ENCODE peak calls at places on chromosomes 1 and 21, in five cellular contexts. Z is GM12891, G is heart left ventricle, V is IMR-90, A is testis. O is an unnamed sample.
A peak's percentile ranks its signal among the peaks of the same experiment; 100 is the strongest.

GRCh38 chr1:50208296-50208695 is 99.6 kb downstream of the ELAVL4 start:
- DNase-seq in Z (no peak), G (no peak), V (no peak), A (no peak), O (no peak)

GRCh38 chr1:223304931-223305330 is 59.0 kb downstream of the SUSD4 start:
- DNase-seq in Z (no peak), G (no peak), V (no peak), A (no peak), O (no peak)

GRCh38 chr1:222061711-222062359 is 319.9 kb upstream of the DUSP10 start:
- DNase-seq in Z (no peak), G (no peak), V (no peak), A (no peak), O (no peak)

GRCh38 chr1:151060241-151061011 is at the start of gene MLLT11:
- DNase-seq in Z (no peak), G (no peak), V (peak; percentile 69), A (peak; percentile 61), O (peak; percentile 56)

GRCh38 chr1:16727190-16728111 is 12.9 kb upstream of the RNU1-4 start:
- DNase-seq in Z (no peak), G (peak; percentile 75), V (peak; percentile 64), A (peak; percentile 51), O (peak; percentile 47)

GRCh38 chr1:109846148-109846547 is 64.5 kb upstream of the CSF1 start:
- DNase-seq in Z (no peak), G (no peak), V (no peak), A (no peak), O (no peak)

GRCh38 chr1:179929955-179930798 is 24.4 kb upstream of the CEP350 start:
- DNase-seq in Z (no peak), G (no peak), V (no peak), A (no peak), O (no peak)

GRCh38 chr1:36517415-36517814 is 34.7 kb upstream of the CSF3R start:
- DNase-seq in Z (no peak), G (no peak), V (no peak), A (no peak), O (peak; percentile 35)

GRCh38 chr1:214567481-214567980 is 16.1 kb upstream of the PTPN14 start:
- DNase-seq in Z (no peak), G (no peak), V (no peak), A (no peak), O (no peak)

GRCh38 chr21:38392722-38393121 is 105.6 kb downstream of the ERG start:
- DNase-seq in Z (no peak), G (no peak), V (no peak), A (no peak), O (no peak)

GRCh38 chr1:92484472-92485373 is 2.0 kb downstream of the GFI1 start:
- DNase-seq in Z (peak; percentile 52), G (peak; percentile 68), V (no peak), A (peak; percentile 20), O (peak; percentile 27)

GRCh38 chr1:85463666-85464496 is 1.1 kb downstream of the DDAH1 start:
- DNase-seq in Z (no peak), G (no peak), V (no peak), A (no peak), O (no peak)

GRCh38 chr1:231011360-231011759 is 28.7 kb downstream of the FAM89A start:
- DNase-seq in Z (no peak), G (no peak), V (no peak), A (no peak), O (no peak)

GRCh38 chr1:67339623-67340343 is 32.1 kb downstream of the IL12RB2 start:
- DNase-seq in Z (no peak), G (no peak), V (peak; percentile 77), A (no peak), O (no peak)

GRCh38 chr21:41477641-41478318 is 30.2 kb downstream of the TMPRSS2 start:
- DNase-seq in Z (no peak), G (no peak), V (no peak), A (peak; percentile 47), O (no peak)

GRCh38 chr1:211476200-211476849 is 15.6 kb downstream of the RD3 start:
- DNase-seq in Z (peak; percentile 58), G (no peak), V (peak; percentile 63), A (peak; percentile 85), O (peak; percentile 81)

GRCh38 chr1:207336559-207337467 is 15.3 kb downstream of the CD55 start:
- DNase-seq in Z (no peak), G (no peak), V (peak; percentile 90), A (no peak), O (no peak)

GRCh38 chr1:154895779-154896178 is 25.7 kb upstream of the KCNN3 start:
- DNase-seq in Z (no peak), G (no peak), V (no peak), A (no peak), O (no peak)

GRCh38 chr1:69088556-69088955 is 479.2 kb upstream of the LRRC7 start:
- DNase-seq in Z (no peak), G (no peak), V (no peak), A (no peak), O (no peak)

GRCh38 chr1:26529655-26530539 is at the start of gene RPS6KA1:
- DNase-seq in Z (peak; percentile 95), G (peak; percentile 81), V (peak; percentile 11), A (peak; percentile 77), O (no peak)

GRCh38 chr1:15684042-15684461 is at the start of gene PLEKHM2:
- DNase-seq in Z (peak; percentile 78), G (peak; percentile 80), V (peak; percentile 35), A (no peak), O (peak; percentile 68)

GRCh38 chr1:228392111-228392936 is 14.3 kb downstream of the TRIM11 start:
- DNase-seq in Z (no peak), G (peak; percentile 35), V (peak; percentile 30), A (no peak), O (no peak)

GRCh38 chr21:26754853-26755252 is 90.4 kb downstream of the ADAMTS1 start:
- DNase-seq in Z (no peak), G (no peak), V (no peak), A (no peak), O (no peak)

GRCh38 chr1:76330993-76331603 is 256.6 kb downstream of the ST6GALNAC3 start:
- DNase-seq in Z (peak; percentile 3), G (no peak), V (peak; percentile 77), A (peak; percentile 63), O (peak; percentile 68)

DNA sequence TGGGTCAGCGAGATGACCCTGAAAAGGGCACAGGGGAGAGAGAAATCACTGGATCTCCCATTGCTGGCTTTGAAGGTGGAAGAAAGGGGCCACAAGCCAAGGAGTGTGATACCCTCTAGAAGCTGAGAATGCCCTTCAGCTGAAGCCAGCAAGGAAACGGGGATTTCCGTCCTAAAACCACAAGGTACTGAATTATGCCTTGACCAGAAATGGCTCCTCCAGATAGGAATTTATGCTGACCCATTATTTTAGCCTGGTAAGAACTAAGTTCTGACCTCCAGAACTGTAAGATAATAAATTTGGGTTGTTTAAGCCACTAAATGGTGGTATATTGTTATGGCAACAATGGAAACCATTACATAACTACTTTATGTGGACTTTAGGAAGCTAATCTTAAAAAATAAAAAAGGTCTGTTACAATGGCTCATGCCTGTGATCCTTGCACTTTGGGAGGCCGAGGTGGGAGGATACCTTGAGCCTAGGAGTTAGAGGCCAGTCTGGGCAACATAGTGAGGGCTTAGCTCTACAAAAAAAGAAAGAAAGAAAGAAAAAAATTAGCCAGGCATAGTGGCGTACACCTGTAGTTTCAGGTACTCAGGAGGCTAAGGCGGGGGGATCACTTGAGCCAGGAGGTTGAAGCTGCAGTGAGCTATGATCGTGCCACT is 3.6 kb upstream of the H6PD start:
- DNase-seq in Z (no peak), G (no peak), V (peak; percentile 36), A (no peak), O (no peak)
- TF ChIP-seq POLR2A in Z (no peak), G (no peak), V (no peak), A (no peak), O (no peak)

GRCh38 chr1:2195785-2196184 is 1.2 kb upstream of the FAAP20 start:
- DNase-seq in Z (no peak), G (no peak), V (no peak), A (no peak), O (no peak)

GRCh38 chr1:2194898-2195673 is 514 bp upstream of the FAAP20 start:
- DNase-seq in Z (peak; percentile 94), G (peak; percentile 95), V (peak; percentile 77), A (peak; percentile 89), O (peak; percentile 89)

GRCh38 chr1:2192031-2192995 is 2.3 kb downstream of the FAAP20 start:
- DNase-seq in Z (no peak), G (no peak), V (peak; percentile 70), A (peak; percentile 64), O (no peak)

GRCh38 chr1:2193514-2194251 is 889 bp downstream of the FAAP20 start:
- DNase-seq in Z (no peak), G (no peak), V (no peak), A (no peak), O (no peak)

DNA sequence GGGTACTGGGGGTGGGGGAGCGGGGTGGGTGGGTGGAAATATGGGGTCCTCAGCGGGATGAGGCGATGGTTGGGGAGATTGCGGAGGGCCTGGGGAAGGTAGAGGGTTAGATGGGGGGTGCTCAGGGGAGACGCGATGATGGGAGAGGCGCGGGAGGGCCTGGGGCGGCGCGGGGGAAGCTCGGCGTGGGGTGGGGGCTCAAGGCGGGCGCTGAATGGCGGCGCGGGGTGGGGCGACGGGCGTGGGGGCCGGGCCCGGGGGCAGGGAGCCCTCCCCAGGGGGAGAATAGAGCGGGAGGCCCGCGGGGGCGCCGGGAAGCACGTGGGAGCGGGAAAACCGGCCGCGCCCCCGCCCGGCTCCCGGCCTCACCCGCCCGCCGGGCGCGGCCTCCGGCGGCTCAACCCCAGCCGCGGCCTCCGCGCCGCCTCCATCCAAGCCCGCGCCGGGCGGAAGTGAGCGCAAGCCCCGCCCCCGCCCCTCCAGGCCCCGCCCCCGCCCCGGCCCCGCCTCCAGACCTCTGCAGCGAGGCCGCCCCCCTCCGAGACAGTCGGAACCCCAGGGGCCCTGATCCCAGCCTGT is at the start of gene FAAP20:
- DNase-seq in Z (peak; percentile 85), G (no peak), V (peak; percentile 54), A (peak; percentile 65), O (peak; percentile 89)
- TF ChIP-seq POLR2A in Z (no peak), G (peak; percentile 11), V (peak; percentile 79), A (no peak), O (no peak)

GRCh38 chr1:175024773-175025172 is 1.5 kb upstream of the MRPS14 start:
- DNase-seq in Z (no peak), G (no peak), V (no peak), A (no peak), O (no peak)

GRCh38 chr1:175019524-175019923 is 3.7 kb downstream of the MRPS14 start:
- DNase-seq in Z (no peak), G (no peak), V (no peak), A (no peak), O (no peak)

GRCh38 chr1:175023043-175023921 is at the start of gene MRPS14:
- DNase-seq in Z (peak; percentile 64), G (peak; percentile 98), V (peak; percentile 99), A (peak; percentile 98), O (peak; percentile 99)
- TF ChIP-seq POLR2A in Z (peak; percentile 93), G (no peak), V (peak; percentile 76), A (peak; percentile 10), O (peak; percentile 91)

DNA sequence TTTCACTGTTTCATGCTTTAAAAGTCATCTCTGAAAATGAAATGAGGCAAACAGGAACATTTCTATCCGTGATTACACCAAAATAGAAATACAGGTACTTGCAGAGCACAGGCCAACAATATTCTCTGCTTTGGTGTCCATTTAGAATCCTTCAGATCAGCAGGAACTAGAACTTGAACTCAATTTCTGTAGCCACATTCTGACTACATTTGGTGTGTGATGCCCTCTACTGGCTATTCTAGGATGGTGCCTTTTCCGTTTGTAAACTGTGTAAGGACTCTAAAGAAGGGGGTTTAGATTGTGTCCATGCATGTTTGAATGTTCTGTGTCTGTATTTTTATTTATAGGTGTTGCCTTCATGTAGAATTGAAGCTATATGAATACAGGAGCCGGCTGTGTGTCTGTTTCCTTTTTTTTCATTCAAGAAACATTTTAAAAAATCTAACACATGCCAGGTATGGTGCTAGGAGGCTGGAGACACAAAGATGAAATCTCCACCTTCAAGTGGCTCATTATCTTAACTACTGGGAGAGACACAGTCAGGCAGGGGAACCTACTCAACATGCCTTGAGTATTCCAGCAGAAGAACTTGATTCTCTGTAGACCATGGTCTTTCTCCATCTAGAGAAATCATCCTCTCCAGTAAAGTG is 7.6 kb upstream of the ZNF326 start:
- DNase-seq in Z (peak; percentile 52), G (no peak), V (peak; percentile 80), A (peak; percentile 79), O (peak; percentile 89)
- TF ChIP-seq POLR2A in Z (no peak), G (no peak), V (no peak), A (no peak), O (no peak)

O was measured in erythroblast.